ENCODE peak calls at places on chromosomes 13 and 19, in eight cellular contexts. K is tibial artery; Q is NB4; U is AG09319; T is stimulated activated CD8-positive, alpha-beta memory T cell treated with anti-CD3 and anti-CD28 coated beads, Interleukin-7, amount 100 ng/mL, for 24 hours; J is stimulated activated CD4-positive, alpha-beta T cell treated with anti-CD3 and anti-CD28 coated beads, Interleukin-4, amount 100 ng/mL, for 4 hours; Z is lung; X is NCI-H1930. R is an unnamed sample.

GRCh38 chr19:710767-711166 is 2.0 kb downstream of the PALM start:
- DNase-seq in K (no peak), Q (no peak), U (no peak), T (no peak), J (no peak), Z (no peak), X (no peak), R (no peak)

GRCh38 chr19:5407356-5407755 is 47.9 kb upstream of the ZNRF4 start:
- DNase-seq in K (no peak), Q (peak; percentile 37), U (no peak), T (no peak), J (no peak), Z (no peak), X (peak; percentile 8), R (no peak)

GRCh38 chr13:40981949-40982348 is 37.2 kb downstream of the ELF1 start:
- DNase-seq in K (no peak), Q (no peak), U (no peak), T (no peak), J (no peak), Z (no peak), X (no peak), R (no peak)

GRCh38 chr13:88590574-88590973 is 919.4 kb downstream of the SLITRK5 start:
- DNase-seq in K (no peak), Q (no peak), U (no peak), T (no peak), J (no peak), Z (no peak), X (no peak), R (no peak)

GRCh38 chr19:10270616-10271394 is at the start of gene ICAM1:
- DNase-seq in K (peak; percentile 90), Q (peak; percentile 98), U (no peak), T (peak; percentile 43), J (peak; percentile 72), Z (peak; percentile 92), X (no peak), R (peak; percentile 77)

GRCh38 chr19:36460046-36460445 is 29.3 kb downstream of the ZNF566 start:
- DNase-seq in K (no peak), Q (no peak), U (no peak), T (no peak), J (no peak), Z (no peak), X (no peak), R (no peak)

GRCh38 chr13:95404141-95404882 is 103.1 kb upstream of the ABCC4 start:
- DNase-seq in K (peak; percentile 83), Q (peak; percentile 75), U (peak; percentile 18), T (peak; percentile 58), J (peak; percentile 67), Z (peak; percentile 82), X (peak; percentile 71), R (peak; percentile 79)

GRCh38 chr13:114099191-114099590 is 33.2 kb downstream of the RASA3 start:
- DNase-seq in K (peak; percentile 95), Q (peak; percentile 62), U (peak; percentile 65), T (no peak), J (no peak), Z (no peak), X (no peak), R (peak; percentile 26)